ENCODE peak calls at places on chromosome 5, in seven cellular contexts. M is A549, E is tibial nerve, U is stomach, Y is sigmoid colon, S is GM12878, N is K562. C is an unnamed sample.
A peak's percentile ranks its signal among the peaks of the same experiment; 100 is the strongest.

GRCh38 chr5:177427211-177427822 is 841 bp downstream of the GRK6 start:
- DNase-seq in M (no peak), E (no peak), U (no peak), Y (no peak), S (no peak), N (peak; percentile 79), C (no peak)

GRCh38 chr5:78747703-78748359 is 99.3 kb upstream of the LHFPL2 start:
- DNase-seq in M (no peak), E (no peak), U (no peak), Y (no peak), S (no peak), N (no peak), C (no peak)

GRCh38 chr5:171647043-171647899 is 138.3 kb upstream of the SMIM23 start:
- DNase-seq in M (peak; percentile 55), E (no peak), U (no peak), Y (no peak), S (no peak), N (peak; percentile 22), C (no peak)

GRCh38 chr5:170632266-170632984 is 128.6 kb downstream of the KCNIP1 start:
- DNase-seq in M (peak; percentile 30), E (no peak), U (no peak), Y (peak; percentile 57), S (no peak), N (no peak), C (no peak)

GRCh38 chr5:113935453-113935852 is 422.0 kb downstream of the YTHDC2 start:
- DNase-seq in M (no peak), E (no peak), U (no peak), Y (no peak), S (no peak), N (no peak), C (no peak)

GRCh38 chr5:37814699-37815098 is 25.1 kb downstream of the GDNF start:
- DNase-seq in M (no peak), E (no peak), U (no peak), Y (no peak), S (no peak), N (no peak), C (no peak)

GRCh38 chr5:142829821-142830220 is 59.6 kb downstream of the ARHGAP26 start:
- DNase-seq in M (no peak), E (no peak), U (no peak), Y (no peak), S (no peak), N (no peak), C (no peak)

GRCh38 chr5:104573979-104574709 is 1011.6 kb upstream of the NUDT12 start:
- DNase-seq in M (no peak), E (no peak), U (no peak), Y (no peak), S (no peak), N (no peak), C (no peak)

GRCh38 chr5:981466-981865 is 27.1 kb upstream of the NKD2 start:
- DNase-seq in M (no peak), E (no peak), U (no peak), Y (peak; percentile 70), S (no peak), N (no peak), C (no peak)

DNA sequence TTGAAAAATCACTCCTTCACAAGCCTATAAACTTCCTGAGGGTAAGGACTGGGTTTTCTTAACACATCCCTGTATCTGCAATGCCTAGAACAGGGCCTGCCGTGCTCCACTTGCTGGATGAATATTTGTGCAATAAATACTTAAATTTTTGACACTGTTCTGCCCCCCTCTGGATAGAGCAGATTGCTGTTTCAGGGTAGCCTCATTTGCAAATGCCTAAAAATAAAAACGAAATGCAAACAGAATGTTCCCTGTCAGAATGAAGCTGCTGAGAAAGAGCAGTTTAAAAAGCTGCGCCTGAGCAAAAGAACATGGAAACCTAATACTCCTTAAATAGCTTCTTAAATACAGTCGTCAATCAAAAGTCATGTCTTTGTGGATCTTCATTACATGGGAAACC is 385.3 kb downstream of the PRELID2 start:
- DNase-seq in M (no peak), E (no peak), U (no peak), Y (no peak), S (no peak), N (no peak), C (no peak)
- TF ChIP-seq EP300 in M (no peak), E (no peak), U (no peak), Y (no peak), S (no peak), N (no peak), C (no peak)

GRCh38 chr5:133404724-133405123 is 207.6 kb downstream of the FSTL4 start:
- DNase-seq in M (peak; percentile 12), E (no peak), U (no peak), Y (no peak), S (no peak), N (no peak), C (no peak)
- TF ChIP-seq CTCF in M (no peak), E (no peak), U (no peak), Y (no peak), S (no peak), N (peak; percentile 32), C (no peak)

GRCh38 chr5:88761269-88761880 is 121.6 kb downstream of the MEF2C start:
- DNase-seq in M (no peak), E (no peak), U (no peak), Y (no peak), S (no peak), N (no peak), C (no peak)
- H3K4me3 ChIP-seq in M (no peak overlapping the region), E (no peak overlapping the region), U (no peak overlapping the region), Y (no peak overlapping the region), S (no peak overlapping the region), N (no peak overlapping the region), C (no peak overlapping the region)

DNA sequence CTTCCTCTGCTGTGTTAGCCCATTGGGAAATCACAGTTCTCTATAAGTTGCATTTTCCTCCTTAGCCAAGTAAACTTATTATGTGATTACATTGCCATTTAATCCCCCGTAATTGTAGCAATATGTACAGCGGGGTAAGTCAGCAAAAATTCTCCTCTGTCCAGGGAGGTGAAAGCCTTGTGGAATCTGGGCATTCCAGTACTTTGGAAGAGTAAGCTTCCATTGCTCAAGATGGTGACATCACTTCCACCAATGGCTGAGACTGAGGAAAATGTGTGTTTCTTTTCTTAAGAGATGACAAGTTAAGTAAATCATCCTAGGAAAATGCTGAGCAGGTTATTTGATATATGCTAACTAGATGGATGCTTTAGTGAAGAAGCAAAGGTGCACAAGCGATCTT is 436.7 kb downstream of the CETN3 start:
- DNase-seq in M (no peak), E (no peak), U (no peak), Y (no peak), S (no peak), N (no peak), C (no peak)
- TF ChIP-seq EP300 in M (no peak), E (no peak), U (no peak), Y (no peak), S (no peak), N (no peak), C (no peak)

DNA sequence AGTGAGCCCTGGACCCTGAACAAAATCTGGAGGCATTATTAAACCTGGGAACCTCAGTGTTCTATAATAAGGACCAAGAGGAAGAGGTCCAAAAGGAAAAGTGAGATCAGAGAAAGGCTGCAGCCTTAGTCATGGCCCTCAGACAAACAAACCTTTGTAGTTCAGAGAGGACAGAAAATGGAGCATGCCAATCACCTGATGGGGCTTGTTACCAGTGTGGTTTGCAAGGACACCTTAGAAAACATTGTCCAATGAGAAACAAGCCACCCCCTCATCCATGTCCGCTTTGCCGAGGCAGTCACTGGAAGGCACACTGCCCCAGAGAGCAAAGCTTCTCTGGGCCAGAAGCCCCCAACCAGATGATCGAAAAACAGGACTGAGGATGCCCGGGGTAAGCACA is 254.8 kb downstream of the CDH10 start:
- DNase-seq in M (no peak), E (no peak), U (no peak), Y (no peak), S (no peak), N (no peak), C (no peak)
- TF ChIP-seq CTCF in M (no peak), E (no peak), U (no peak), Y (no peak), S (no peak), N (no peak), C (no peak)

DNA sequence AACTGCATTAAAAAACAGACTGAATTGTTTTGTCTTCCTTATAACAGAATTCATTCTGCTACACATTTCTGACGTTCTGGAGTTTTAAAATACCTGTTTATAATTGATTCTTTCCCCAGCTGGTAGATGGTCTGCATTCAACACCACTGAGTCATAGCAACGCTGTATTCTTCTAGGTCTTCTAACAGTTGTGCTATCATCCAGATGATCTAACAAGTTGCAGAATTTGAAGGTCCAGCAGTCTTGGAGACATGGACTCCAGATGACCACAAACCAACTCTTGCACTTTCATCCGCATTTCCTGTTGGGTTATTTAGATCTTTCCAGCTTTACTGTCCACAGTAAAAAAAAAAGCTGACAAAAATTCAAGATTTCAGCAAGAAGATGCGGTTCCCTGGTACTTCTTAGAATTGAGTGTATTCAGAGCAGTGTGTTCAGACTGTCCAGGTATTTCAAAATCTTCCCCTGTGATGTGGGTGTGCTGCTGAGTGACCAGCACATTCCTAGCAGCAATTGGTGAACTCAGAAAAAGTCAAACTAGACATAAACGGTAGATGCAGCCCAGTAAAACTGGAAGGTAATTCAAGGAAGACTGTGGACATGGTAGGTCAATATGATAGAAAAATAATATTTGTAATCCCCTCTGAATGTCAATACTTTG is 50.2 kb downstream of the CSNK1A1 start:
- DNase-seq in M (no peak), E (no peak), U (no peak), Y (no peak), S (no peak), N (no peak), C (no peak)
- H3K4me3 ChIP-seq in M (no peak overlapping the region), E (no peak overlapping the region), U (no peak overlapping the region), Y (no peak overlapping the region), S (no peak overlapping the region), N (no peak overlapping the region), C (no peak overlapping the region)

GRCh38 chr5:139686919-139687421 is 38.8 kb downstream of the CXXC5 start:
- DNase-seq in M (no peak), E (no peak), U (no peak), Y (no peak), S (no peak), N (no peak), C (no peak)
- TF ChIP-seq EP300 in M (no peak), E (no peak), U (no peak), Y (no peak), S (no peak), N (no peak), C (no peak)

GRCh38 chr5:74639538-74640449 is 734 bp downstream of the ENC1 start:
- DNase-seq in M (no peak), E (no peak), U (peak; percentile 52), Y (peak; percentile 72), S (no peak), N (peak; percentile 20), C (no peak)
- TF ChIP-seq CTCF in M (no peak), E (no peak), U (no peak), Y (peak; percentile 28), S (no peak), N (peak; percentile 11), C (no peak)

DNA sequence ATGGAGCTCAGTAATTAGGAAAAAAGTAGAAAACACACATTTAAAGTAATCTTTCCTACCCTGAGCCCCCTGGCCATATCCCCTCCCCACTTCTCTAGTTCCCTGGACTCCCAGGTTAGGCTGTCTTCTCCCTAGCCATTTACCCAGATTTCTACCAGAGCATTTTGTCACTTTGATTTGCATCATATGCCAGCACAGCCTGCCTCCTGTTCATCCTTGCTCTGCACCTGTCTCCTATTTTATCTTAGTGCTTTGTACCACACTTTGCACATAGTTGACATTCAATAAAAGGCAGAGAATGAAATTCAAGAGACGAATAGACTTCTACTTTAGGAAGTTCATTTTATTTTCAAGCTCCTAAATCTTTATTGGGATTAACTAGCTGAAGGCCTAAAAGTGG is 344.5 kb downstream of the EBF1 start:
- DNase-seq in M (no peak), E (no peak), U (no peak), Y (no peak), S (no peak), N (no peak), C (no peak)
- H3K4me3 ChIP-seq in M (no peak overlapping the region), E (no peak overlapping the region), U (no peak overlapping the region), Y (no peak overlapping the region), S (no peak overlapping the region), N (no peak overlapping the region), C (no peak overlapping the region)

C was measured in suprapubic skin.